ENCODE peak calls at places on chromosome 6, in five cellular contexts. F is right cardiac atrium, P is psoas muscle, I is DND-41, K is heart right ventricle. R is an unnamed sample.

GRCh38 chr6:46042355-46042999 is 26.8 kb upstream of the CLIC5 start:
- DNase-seq in F (no peak), P (no peak), I (peak; percentile 6), K (no peak), R (peak; percentile 76)

GRCh38 chr6:16276991-16277981 is 38.9 kb downstream of the GMPR start:
- DNase-seq in F (peak; percentile 71), P (peak; percentile 95), I (no peak), K (peak; percentile 70), R (peak; percentile 82)

GRCh38 chr6:124430741-124431140 is 531.5 kb upstream of the RNF217 start:
- DNase-seq in F (no peak), P (no peak), I (no peak), K (no peak), R (no peak)

GRCh38 chr6:11414564-11414963 is 123.0 kb upstream of the TMEM170B start:
- DNase-seq in F (no peak), P (no peak), I (no peak), K (no peak), R (no peak)

GRCh38 chr6:84137989-84138575 is 89.4 kb downstream of the CEP162 start:
- DNase-seq in F (no peak), P (no peak), I (no peak), K (no peak), R (no peak)

GRCh38 chr6:144758602-144759001 is 473.5 kb downstream of the UTRN start:
- DNase-seq in F (no peak), P (no peak), I (no peak), K (no peak), R (no peak)

GRCh38 chr6:138278326-138278725 is 60.0 kb upstream of the PBOV1 start:
- DNase-seq in F (no peak), P (no peak), I (no peak), K (no peak), R (no peak)

GRCh38 chr6:81859884-81860283 is 107.4 kb upstream of the TENT5A start:
- DNase-seq in F (peak; percentile 70), P (no peak), I (no peak), K (peak; percentile 43), R (no peak)

GRCh38 chr6:130895516-130895915 is 68.3 kb downstream of the SMLR1 start:
- DNase-seq in F (no peak), P (no peak), I (no peak), K (no peak), R (no peak)

GRCh38 chr6:105898286-105898685 is 187.8 kb upstream of the PRDM1 start:
- DNase-seq in F (no peak), P (no peak), I (no peak), K (no peak), R (no peak)

GRCh38 chr6:27582928-27583725 is 110.2 kb upstream of the ZNF184 start:
- DNase-seq in F (no peak), P (no peak), I (no peak), K (no peak), R (peak; percentile 42)

GRCh38 chr6:145798530-145798929 is 16.1 kb downstream of the FBXO30 start:
- DNase-seq in F (no peak), P (no peak), I (no peak), K (no peak), R (no peak)

GRCh38 chr6:143270026-143270425 is 180.5 kb downstream of the ADAT2 start:
- DNase-seq in F (no peak), P (no peak), I (no peak), K (no peak), R (no peak)

GRCh38 chr6:158324136-158324535 is 11.9 kb downstream of the TULP4 start:
- DNase-seq in F (no peak), P (no peak), I (no peak), K (no peak), R (no peak)

GRCh38 chr6:113813207-113813606 is 43.9 kb upstream of the MARCKS start:
- DNase-seq in F (no peak), P (no peak), I (no peak), K (no peak), R (no peak)

GRCh38 chr6:168047841-168048723 is 30.9 kb downstream of the FRMD1 start:
- DNase-seq in F (no peak), P (no peak), I (no peak), K (no peak), R (no peak)

GRCh38 chr6:110075406-110075805 is 97.3 kb downstream of the GPR6 start:
- DNase-seq in F (no peak), P (no peak), I (no peak), K (no peak), R (no peak)

GRCh38 chr6:166598441-166599138 is 12.1 kb upstream of the RAMACL start:
- DNase-seq in F (peak; percentile 66), P (no peak), I (no peak), K (no peak), R (no peak)

DNA sequence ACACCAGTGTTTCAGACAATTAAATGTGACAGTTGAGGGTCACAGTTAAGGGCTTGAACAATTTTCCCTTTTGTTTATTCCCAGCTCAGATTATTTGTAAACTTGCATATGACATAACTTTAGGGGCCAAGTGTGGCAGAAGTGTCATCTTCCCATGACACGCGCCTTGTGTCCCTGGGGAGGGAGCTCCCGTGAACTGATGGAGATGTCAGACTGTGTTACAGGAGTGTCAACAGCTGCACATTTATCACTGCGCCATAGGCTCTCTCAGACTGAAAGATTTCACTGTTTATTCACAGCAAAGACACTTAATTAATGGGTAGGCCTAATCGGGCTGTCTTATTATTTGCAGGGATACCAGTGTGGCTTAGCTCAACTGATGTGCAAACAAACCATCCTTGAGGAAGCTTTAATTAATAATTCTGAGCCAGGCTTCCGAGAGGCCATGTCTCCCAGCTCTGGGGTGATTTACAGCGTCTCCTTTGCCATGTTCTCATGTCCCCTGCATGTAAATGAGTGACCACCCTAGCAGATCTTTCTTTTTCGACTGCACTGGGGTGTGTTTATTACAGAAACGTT is 770.9 kb downstream of the QKI start:
- DNase-seq in F (no peak), P (no peak), I (no peak), K (no peak), R (no peak)
- H3K4me1 ChIP-seq in F (no peaks in the 10 kb centered on the region), P (no peaks in the 10 kb centered on the region), I (no peaks in the 10 kb centered on the region), K (no peaks in the 10 kb centered on the region), R (no peaks in the 10 kb centered on the region)

GRCh38 chr6:87697581-87698552 is 4.2 kb downstream of the AKIRIN2 start:
- DNase-seq in F (no peak), P (no peak), I (no peak), K (no peak), R (no peak)
- H3K4me1 ChIP-seq in F (peaks cover 3% of the 10 kb centered on the region), P (peaks cover 32% of the 10 kb centered on the region), I (peaks cover 43% of the 10 kb centered on the region), K (peaks cover 72% of the 10 kb centered on the region), R (peaks cover 59% of the 10 kb centered on the region)

GRCh38 chr6:162090734-162091133 is 636.8 kb downstream of the PRKN start:
- DNase-seq in F (no peak), P (no peak), I (no peak), K (no peak), R (no peak)

GRCh38 chr6:162085561-162085960 is 642.0 kb downstream of the PRKN start:
- DNase-seq in F (no peak), P (no peak), I (no peak), K (no peak), R (no peak)

GRCh38 chr6:162092816-162093502 is 634.6 kb downstream of the PRKN start:
- DNase-seq in F (no peak), P (no peak), I (no peak), K (no peak), R (no peak)

GRCh38 chr6:162082520-162082919 is 645.0 kb downstream of the PRKN start:
- DNase-seq in F (no peak), P (no peak), I (no peak), K (no peak), R (no peak)

DNA sequence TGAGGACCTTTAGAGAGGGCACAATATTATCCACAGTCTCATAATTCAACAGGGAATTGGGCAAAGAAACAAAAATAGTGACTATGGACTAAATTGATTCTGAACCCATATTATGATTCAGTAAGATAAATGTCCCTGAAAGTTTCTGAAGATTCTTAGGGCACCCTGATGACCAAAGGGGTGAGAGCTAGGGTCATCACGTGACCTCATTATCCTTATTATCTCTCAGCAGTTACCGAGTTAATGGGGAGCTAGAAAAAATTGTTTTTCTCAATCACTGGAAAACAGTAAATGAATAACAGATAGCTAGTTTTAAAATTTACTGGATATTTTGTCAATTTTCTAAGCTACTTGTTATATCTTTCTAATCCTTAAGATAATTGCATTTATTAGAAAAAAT is 639.5 kb downstream of the PRKN start:
- DNase-seq in F (no peak), P (no peak), I (no peak), K (no peak), R (no peak)
- H3K4me1 ChIP-seq in F (no peaks in the 10 kb centered on the region), P (no peaks in the 10 kb centered on the region), I (no peaks in the 10 kb centered on the region), K (peaks cover 11% of the 10 kb centered on the region), R (no peaks in the 10 kb centered on the region)

GRCh38 chr6:47371875-47372255 is 62.2 kb upstream of the TNFRSF21 start:
- DNase-seq in F (no peak), P (no peak), I (no peak), K (no peak), R (no peak)

GRCh38 chr6:47379328-47379727 is 69.6 kb upstream of the TNFRSF21 start:
- DNase-seq in F (no peak), P (no peak), I (no peak), K (no peak), R (no peak)

GRCh38 chr6:47371139-47371874 is 61.6 kb upstream of the TNFRSF21 start:
- DNase-seq in F (no peak), P (no peak), I (no peak), K (no peak), R (no peak)

GRCh38 chr6:47372318-47372717 is 62.6 kb upstream of the TNFRSF21 start:
- DNase-seq in F (no peak), P (no peak), I (no peak), K (no peak), R (no peak)

GRCh38 chr6:47376930-47377329 is 67.2 kb upstream of the TNFRSF21 start:
- DNase-seq in F (no peak), P (no peak), I (no peak), K (no peak), R (no peak)
- H3K4me1 ChIP-seq in F (no peaks in the 10 kb centered on the region), P (no peaks in the 10 kb centered on the region), I (no peaks in the 10 kb centered on the region), K (no peaks in the 10 kb centered on the region), R (no peaks in the 10 kb centered on the region)

GRCh38 chr6:90159452-90159851 is 137.2 kb downstream of the BACH2 start:
- DNase-seq in F (no peak), P (no peak), I (no peak), K (no peak), R (no peak)
- H3K4me1 ChIP-seq in F (peaks cover 2% of the 10 kb centered on the region), P (peaks cover 14% of the 10 kb centered on the region), I (no peaks in the 10 kb centered on the region), K (peaks cover 20% of the 10 kb centered on the region), R (no peaks in the 10 kb centered on the region)

R was measured in Karpas-422.